ENCODE peak calls at places on chromosomes 12 and 14, in seven cellular contexts. R is H1, J is neuronal stem cell, B is IMR-90, Y is mesendoderm, E is H9, D is mesenchymal stem cell. V is an unnamed sample.

GRCh38 chr14:104137297-104138097 is 890 bp upstream of the KIF26A start:
- DNase-seq in E (peak), B (peak), J (peak), D (peak), Y (peak), R (no peak), V (peak)

GRCh38 chr12:56947633-56948535 is 9.5 kb downstream of the RDH16 start:
- DNase-seq in R (no peak), E (no peak), B (no peak), J (no peak), D (no peak), Y (peak), V (no peak)

GRCh38 chr12:955923-956322 is 6.4 kb upstream of the RAD52 start:
- DNase-seq in J (no peak), R (no peak), E (no peak), D (no peak), Y (no peak), B (no peak), V (no peak)

GRCh38 chr14:56119221-56119967 is 1.2 kb downstream of the PELI2 start:
- DNase-seq in R (no peak), E (no peak), D (peak), Y (peak), J (peak), B (peak), V (no peak)

GRCh38 chr12:92539966-92540791 is 162.6 kb upstream of the PLEKHG7 start:
- DNase-seq in R (no peak), D (no peak), E (peak), B (no peak), Y (peak), J (no peak), V (no peak)

GRCh38 chr12:6376079-6376941 is 947 bp upstream of the SCNN1A start:
- DNase-seq in B (peak), J (no peak), E (peak), D (peak), Y (peak), R (peak), V (peak)

GRCh38 chr12:132825089-132825488 is 3.6 kb downstream of the GOLGA3 start:
- DNase-seq in E (no peak), Y (no peak), J (no peak), R (no peak), D (no peak), B (no peak), V (no peak)

GRCh38 chr14:23321572-23322547 is 603 bp downstream of the PABPN1 start:
- DNase-seq in R (no peak), J (peak), D (peak), E (no peak), Y (peak), B (peak), V (peak)

GRCh38 chr12:78802593-78802992 is 62.0 kb upstream of the SYT1 start:
- DNase-seq in B (peak), Y (peak), R (no peak), E (no peak), D (peak), J (no peak), V (peak)

GRCh38 chr12:83361486-83361885 is 674.8 kb downstream of the TMTC2 start:
- DNase-seq in R (no peak), B (no peak), E (no peak), D (no peak), Y (no peak), J (no peak), V (no peak)

GRCh38 chr14:103031566-103031911 is 25.8 kb downstream of the CDC42BPB start:
- DNase-seq in Y (no peak), J (no peak), E (no peak), B (no peak), D (no peak), R (no peak), V (no peak)

GRCh38 chr12:27061317-27061716 is 21.1 kb downstream of the C12orf71 start:
- DNase-seq in E (no peak), R (no peak), J (no peak), Y (no peak), B (no peak), D (no peak), V (no peak)

GRCh38 chr12:46660276-46660675 is 165.5 kb downstream of the SLC38A4 start:
- DNase-seq in Y (no peak), B (peak), J (no peak), D (peak), R (no peak), E (no peak), V (no peak)

GRCh38 chr12:114936148-114937099 is 252.4 kb upstream of the TBX3 start:
- DNase-seq in R (no peak), B (peak), J (no peak), E (no peak), D (peak), Y (peak), V (no peak)

GRCh38 chr12:64457466-64457865 is 5.5 kb downstream of the TBK1 start:
- DNase-seq in B (no peak), D (no peak), Y (no peak), R (no peak), E (no peak), J (no peak), V (no peak)

GRCh38 chr12:47886471-47887240 is 18.1 kb downstream of the VDR start:
- DNase-seq in B (peak), D (no peak), J (no peak), Y (no peak), E (no peak), R (no peak), V (no peak)

GRCh38 chr14:26163761-26164160 is 434.1 kb downstream of the NOVA1 start:
- DNase-seq in J (no peak), Y (peak), R (no peak), D (peak), B (peak), E (peak), V (peak)

GRCh38 chr12:90229771-90230170 is 521.1 kb upstream of the ATP2B1 start:
- DNase-seq in E (peak), Y (peak), D (peak), J (peak), B (no peak), R (no peak), V (peak)

GRCh38 chr12:50545783-50546182 is 41.0 kb downstream of the DIP2B start:
- DNase-seq in Y (no peak), D (peak), E (no peak), J (no peak), B (no peak), R (no peak), V (no peak)

GRCh38 chr12:16385779-16386646 is 38.6 kb downstream of the MGST1 start:
- DNase-seq in R (no peak), D (peak), Y (peak), J (peak), E (peak), B (peak), V (no peak)

GRCh38 chr12:26940820-26941219 is 2.5 kb downstream of the FGFR1OP2 start:
- DNase-seq in E (no peak), D (peak), J (no peak), B (peak), R (no peak), Y (no peak), V (no peak)

GRCh38 chr12:98057701-98058100 is 457.7 kb upstream of the TMPO start:
- DNase-seq in J (no peak), B (no peak), E (no peak), D (no peak), R (no peak), Y (no peak), V (no peak)

GRCh38 chr12:124326104-124326503 is 31.2 kb downstream of the RFLNA start:
- DNase-seq in J (no peak), B (no peak), R (no peak), D (no peak), Y (no peak), E (no peak), V (no peak)

GRCh38 chr12:124323771-124324530 is 29.1 kb downstream of the RFLNA start:
- DNase-seq in B (peak), J (no peak), E (no peak), Y (peak), R (no peak), D (peak), V (no peak)

GRCh38 chr12:124326899-124327298 is 32.0 kb downstream of the RFLNA start:
- DNase-seq in B (no peak), E (no peak), D (no peak), Y (no peak), J (no peak), R (no peak), V (no peak)

GRCh38 chr12:124327362-124328043 is 32.6 kb downstream of the RFLNA start:
- DNase-seq in J (no peak), E (no peak), D (no peak), R (no peak), B (no peak), Y (no peak), V (no peak)

DNA sequence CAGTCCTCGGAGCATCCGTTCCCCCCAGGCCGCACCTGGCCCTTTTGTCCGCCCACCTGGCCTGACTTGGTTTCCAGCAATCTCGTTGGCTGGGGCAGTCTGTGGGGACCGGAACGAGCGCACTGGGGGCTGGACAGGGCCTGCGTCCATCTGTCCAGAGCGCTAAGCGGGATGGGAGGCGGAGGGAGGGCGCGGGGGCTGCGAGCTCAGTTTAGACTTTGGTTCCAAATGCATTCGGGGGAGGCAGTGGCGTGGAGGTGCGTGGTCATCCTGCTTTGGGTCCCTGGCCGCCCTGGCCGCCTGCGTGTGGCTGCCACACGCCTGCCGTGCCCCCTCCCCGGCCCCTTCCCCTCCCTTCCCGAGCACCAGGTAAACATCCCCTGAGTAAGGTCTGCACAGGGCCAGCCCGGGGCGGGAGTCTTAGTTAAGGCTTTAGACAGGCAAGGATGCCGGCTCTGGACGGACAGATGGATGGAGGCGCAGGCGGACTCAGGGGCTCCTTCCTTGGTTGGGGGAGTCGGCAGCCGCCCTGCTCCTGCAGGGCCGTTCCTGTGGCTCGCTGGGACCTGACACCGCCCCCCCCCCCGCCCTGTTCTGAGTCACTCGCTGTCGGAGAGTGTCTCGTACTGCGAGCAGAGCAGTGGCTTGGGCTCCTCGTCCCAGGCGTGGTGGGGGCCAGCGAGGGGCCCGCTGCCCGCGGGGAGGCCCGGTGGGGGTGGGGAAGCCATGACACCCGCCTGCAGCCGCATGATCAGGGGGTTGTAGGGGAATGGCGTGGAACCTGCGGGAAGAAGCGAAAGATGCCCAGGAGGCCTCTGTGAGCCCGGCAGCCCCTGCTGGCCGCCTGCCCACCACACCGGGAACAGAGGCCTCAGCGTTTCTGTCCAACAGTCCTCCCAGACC is 30.2 kb downstream of the RFLNA start:
- DNase-seq in D (no peak), R (no peak), J (no peak), Y (no peak), B (no peak), E (no peak), V (no peak)
- H3K4me2 ChIP-seq in D (no peak), R (no peak), J (no peak), Y (no peak), B (no peak), E (no peak), V (no peak)

GRCh38 chr12:115999582-115999981 is 277.9 kb downstream of the MED13L start:
- DNase-seq in D (no peak), Y (no peak), J (no peak), B (no peak), R (no peak), E (no peak), V (no peak)
- H2BK5ac ChIP-seq in D (no peak), Y (no peak), J (no peak), B (no peak), R (no peak), E (no peak), V (no peak)

GRCh38 chr14:33039321-33039720 is 100.6 kb downstream of the NPAS3 start:
- DNase-seq in B (no peak), D (no peak), E (no peak), Y (no peak), R (no peak), J (no peak), V (no peak)

GRCh38 chr14:33035795-33036194 is 97.1 kb downstream of the NPAS3 start:
- DNase-seq in J (no peak), D (no peak), B (no peak), E (no peak), Y (no peak), R (no peak), V (no peak)

GRCh38 chr14:33040548-33041140 is 102.0 kb downstream of the NPAS3 start:
- DNase-seq in Y (no peak), E (no peak), R (no peak), D (no peak), J (no peak), B (no peak), V (no peak)
- H3K4me2 ChIP-seq in Y (no peak), E (no peak), R (no peak), D (no peak), J (no peak), B (no peak), V (no peak)

DNA sequence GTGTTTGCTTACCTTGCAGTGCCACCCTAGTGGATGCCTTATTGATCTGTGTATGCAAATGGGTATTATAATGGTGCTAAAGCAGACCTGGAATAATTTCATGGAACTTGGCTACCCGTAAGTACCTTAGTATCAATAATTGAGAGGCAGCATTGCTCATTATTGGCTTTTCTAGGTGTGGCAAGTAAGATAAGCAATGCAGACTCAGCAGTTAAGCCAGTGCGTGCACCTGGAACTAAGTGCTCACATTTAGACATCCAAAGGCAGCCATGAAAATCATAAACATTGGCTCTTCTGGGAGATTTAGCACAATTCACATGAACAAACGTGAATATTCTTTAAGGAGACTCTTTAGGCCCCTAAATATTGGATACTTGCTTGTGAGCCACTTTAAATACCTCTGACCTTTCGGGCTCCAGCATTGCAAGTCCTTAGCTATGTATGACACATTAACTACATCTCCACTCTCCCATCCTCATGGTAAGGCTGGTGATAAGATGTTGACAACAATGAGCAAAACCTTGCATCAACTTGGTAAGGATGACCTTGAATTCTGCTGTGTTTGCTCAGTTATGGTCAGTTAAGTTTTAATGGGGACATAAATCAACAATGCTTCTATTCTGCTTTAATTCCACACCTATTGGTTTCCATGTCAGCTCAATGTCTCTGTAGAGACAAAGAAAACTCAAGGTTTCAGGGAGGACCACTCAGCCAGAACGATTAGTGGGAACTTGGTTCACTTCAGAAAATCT is 112.0 kb downstream of the SLC5A8 start:
- DNase-seq in R (no peak), D (no peak), Y (no peak), J (no peak), E (no peak), B (no peak), V (no peak)
- H2BK5ac ChIP-seq in R (no peak), D (no peak), Y (no peak), J (no peak), E (no peak), B (no peak), V (no peak)

DNA sequence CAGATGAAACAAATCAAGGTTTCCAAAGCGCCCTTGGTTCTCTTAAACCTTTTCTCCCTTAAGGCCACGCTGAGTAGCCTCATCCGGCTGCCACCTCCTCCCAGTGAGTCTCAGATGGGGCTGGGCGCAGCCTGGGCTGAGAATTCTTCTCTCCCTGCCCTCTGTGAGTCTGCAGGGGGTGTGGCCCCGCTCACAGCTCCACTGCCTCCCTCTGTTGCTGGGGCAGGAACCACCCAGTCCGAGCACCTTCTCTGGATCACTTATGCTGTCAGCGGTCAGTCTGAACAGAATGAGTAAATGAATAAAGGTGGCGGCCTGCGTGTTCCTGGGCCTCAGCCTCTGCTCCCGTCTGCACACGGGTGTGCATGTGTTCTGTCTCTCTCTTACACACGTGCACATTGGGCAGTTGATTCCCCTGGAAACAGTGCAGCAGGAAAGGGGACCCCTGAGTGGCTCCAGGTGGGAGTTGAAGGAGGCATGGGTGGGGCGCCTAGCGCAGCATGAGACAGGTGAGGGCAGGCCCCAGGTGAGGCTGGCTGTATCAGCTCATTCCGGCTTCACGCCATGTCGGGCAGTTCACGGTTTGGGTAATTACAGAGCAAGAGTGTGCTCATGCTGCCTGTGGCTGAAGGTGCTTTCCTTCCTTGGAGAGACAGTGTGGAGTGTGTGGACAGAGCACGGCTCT is 4.3 kb downstream of the PAPLN start:
- DNase-seq in D (no peak), E (no peak), Y (no peak), R (no peak), B (no peak), J (no peak), V (no peak)
- H3K4me2 ChIP-seq in D (no peak), E (no peak), Y (no peak), R (no peak), B (no peak), J (no peak), V (no peak)

GRCh38 chr14:95855606-95856005 is 21.0 kb upstream of the TUNAR start:
- DNase-seq in B (no peak), D (no peak), Y (no peak), J (no peak), R (no peak), E (no peak), V (no peak)

GRCh38 chr14:95849761-95850160 is 26.9 kb upstream of the TUNAR start:
- DNase-seq in Y (peak), E (no peak), D (no peak), J (no peak), R (no peak), B (no peak), V (no peak)

DNA sequence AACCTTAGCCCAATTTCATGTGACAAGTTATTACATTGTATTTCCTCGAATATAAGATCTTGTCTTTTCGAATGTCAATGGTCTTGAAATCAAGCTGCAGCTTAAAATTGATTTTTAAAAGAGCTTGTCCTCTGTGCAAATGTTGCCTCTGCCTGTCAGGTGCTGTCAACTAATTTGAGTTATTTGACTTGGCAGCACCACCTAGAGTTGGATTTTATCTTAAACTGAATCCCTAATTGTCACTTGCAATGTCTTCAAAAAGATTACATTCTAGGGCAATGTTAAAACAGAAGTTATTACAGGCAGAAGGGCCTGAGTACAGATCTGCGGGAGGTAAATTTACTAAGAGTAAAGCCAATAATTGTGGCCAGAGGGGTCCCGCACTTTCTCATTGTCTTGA is 26.2 kb upstream of the TUNAR start:
- DNase-seq in D (no peak), R (no peak), J (no peak), Y (no peak), E (no peak), B (no peak), V (no peak)
- H2BK5ac ChIP-seq in D (no peak), R (no peak), J (no peak), Y (no peak), E (no peak), B (no peak), V (no peak)

DNA sequence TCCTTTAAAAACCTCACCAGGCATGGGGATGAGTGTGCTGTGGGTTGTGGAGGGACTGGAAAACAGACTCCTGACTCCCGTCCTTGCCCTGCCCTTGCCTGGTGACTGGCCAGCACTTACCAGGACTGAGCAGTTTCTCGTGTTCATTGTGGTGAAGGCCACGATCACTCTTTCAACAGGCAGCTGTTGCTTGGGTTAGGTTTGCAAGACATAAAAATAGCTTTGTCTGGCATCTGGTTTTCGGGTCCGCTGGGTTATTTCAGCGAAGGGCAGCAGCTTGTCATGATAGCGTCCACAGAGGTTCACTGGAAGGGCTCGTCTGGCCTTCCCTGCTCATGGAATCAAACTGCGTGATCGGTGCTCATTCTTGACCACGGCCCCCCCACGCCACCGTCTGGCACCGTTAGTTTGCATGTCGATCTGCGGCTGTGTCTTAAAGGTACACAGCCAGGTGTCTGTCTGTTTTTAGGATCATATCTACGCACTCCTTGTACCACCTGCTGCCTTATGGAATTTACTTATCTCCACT is 15.2 kb downstream of the ACACB start:
- DNase-seq in D (no peak), J (no peak), B (no peak), Y (no peak), R (no peak), E (no peak), V (no peak)
- H3K4me2 ChIP-seq in D (no peak), J (no peak), B (no peak), Y (no peak), R (no peak), E (no peak), V (no peak)

GRCh38 chr12:100988278-100988625 is 193.7 kb downstream of the ANO4 start:
- DNase-seq in J (no peak), R (no peak), B (no peak), D (no peak), E (peak), Y (no peak), V (no peak)
- H2BK5ac ChIP-seq in J (no peak), R (peak), B (no peak), D (no peak), E (no peak), Y (peak), V (peak)

GRCh38 chr12:11015775-11016430 is 6.5 kb downstream of the TAS2R19 start:
- DNase-seq in E (no peak), Y (no peak), R (no peak), J (no peak), B (no peak), D (no peak), V (no peak)
- H3K4me2 ChIP-seq in E (no peak), Y (no peak), R (no peak), J (no peak), B (no peak), D (no peak), V (no peak)